ENCODE peak calls at places on chromosomes 3 and 15, in six cellular contexts. B, Q, K, Y, W and U are unnamed samples. For H3K4me1, the result is how much of the 10 kb centered on the place peaks cover.

GRCh38 chr3:159260049-159260662 is 458.3 kb downstream of the MFSD1 start:
- DNase-seq in K (no peak), Y (no peak), Q (peak), W (peak), B (peak), U (no peak)

GRCh38 chr15:55916666-55917409 is 76.6 kb downstream of the NEDD4 start:
- DNase-seq in K (no peak), Q (peak), Y (no peak), W (no peak), B (no peak), U (no peak)

GRCh38 chr3:17195192-17195611 is 310.4 kb downstream of the PLCL2 start:
- DNase-seq in B (no peak), Q (peak), K (no peak), Y (no peak), W (peak), U (no peak)

GRCh38 chr3:185400340-185400667 is 37.4 kb downstream of the MAP3K13 start:
- DNase-seq in K (no peak), Q (peak), B (no peak), Y (no peak), W (no peak), U (no peak)

GRCh38 chr3:45659661-45660566 is 29.3 kb upstream of the SACM1L start:
- DNase-seq in W (no peak), Y (peak), B (peak), Q (peak), K (peak), U (peak)

GRCh38 chr3:17431004-17431403 is 311.4 kb downstream of the TBC1D5 start:
- DNase-seq in B (peak), W (no peak), K (no peak), Q (peak), Y (no peak), U (no peak)

GRCh38 chr3:197499427-197499826 is 56.3 kb downstream of the BDH1 start:
- DNase-seq in Q (peak), Y (peak), W (no peak), B (peak), K (no peak), U (no peak)

GRCh38 chr3:58293516-58293915 is 12.5 kb upstream of the RPP14 start:
- DNase-seq in W (no peak), Y (no peak), Q (no peak), K (no peak), B (no peak), U (no peak)

GRCh38 chr15:78739996-78740903 is 71.0 kb downstream of the ADAMTS7 start:
- DNase-seq in Q (peak), B (no peak), W (peak), K (peak), Y (peak), U (peak)

GRCh38 chr15:85618956-85619491 is 175.7 kb downstream of the KLHL25 start:
- DNase-seq in Y (peak), W (peak), B (no peak), K (peak), Q (peak), U (peak)

GRCh38 chr3:128112406-128112968 is 11.1 kb downstream of the RUVBL1 start:
- DNase-seq in B (no peak), W (no peak), Y (peak), K (no peak), Q (peak), U (no peak)

GRCh38 chr3:55792010-55792409 is 304.9 kb upstream of the WNT5A start:
- DNase-seq in W (no peak), Q (no peak), Y (no peak), B (no peak), K (no peak), U (no peak)

GRCh38 chr3:50154476-50154839 is 666 bp upstream of the SEMA3F start:
- DNase-seq in B (peak), W (no peak), Y (no peak), K (no peak), Q (no peak), U (no peak)

GRCh38 chr3:182795383-182795782 is 2.1 kb downstream of the ATP11B start:
- DNase-seq in K (no peak), B (no peak), Q (peak), Y (no peak), W (no peak), U (no peak)

GRCh38 chr3:23865595-23866396 is 51.0 kb downstream of the NKIRAS1 start:
- DNase-seq in K (no peak), B (no peak), Y (no peak), Q (no peak), W (no peak), U (no peak)

GRCh38 chr3:120854908-120855526 is 53.0 kb upstream of the STXBP5L start:
- DNase-seq in Q (peak), Y (no peak), B (no peak), W (no peak), K (no peak), U (no peak)

GRCh38 chr3:47012342-47013230 is 33.1 kb downstream of the NBEAL2 start:
- DNase-seq in B (no peak), Y (no peak), K (peak), W (peak), Q (no peak), U (no peak)

GRCh38 chr3:30518201-30518864 is 88.1 kb upstream of the TGFBR2 start:
- DNase-seq in W (peak), B (peak), Q (no peak), Y (no peak), K (peak), U (peak)

GRCh38 chr3:159771865-159772611 is 216.6 kb upstream of the IL12A start:
- DNase-seq in Q (no peak), K (no peak), Y (no peak), W (no peak), B (no peak), U (no peak)

GRCh38 chr3:35665390-35666055 is 26.2 kb downstream of the ARPP21 start:
- DNase-seq in Y (no peak), Q (no peak), K (no peak), B (no peak), W (no peak), U (no peak)

GRCh38 chr3:169218314-169218983 is 445.1 kb downstream of the MECOM start:
- DNase-seq in K (no peak), W (peak), Y (no peak), Q (peak), B (no peak), U (peak)

GRCh38 chr15:31338879-31339557 is 12.4 kb downstream of the KLF13 start:
- DNase-seq in Y (peak), K (peak), B (peak), W (peak), Q (peak), U (peak)

GRCh38 chr3:149934524-149934923 is 36.2 kb downstream of the PFN2 start:
- DNase-seq in Q (peak), K (peak), Y (no peak), W (no peak), B (no peak), U (peak)

GRCh38 chr3:66101901-66102300 is 63.2 kb upstream of the MAGI1 start:
- DNase-seq in W (no peak), Y (no peak), K (no peak), B (no peak), Q (no peak), U (no peak)

GRCh38 chr3:11240496-11240895 is 31.7 kb upstream of the ATG7 start:
- DNase-seq in K (no peak), B (no peak), Q (no peak), W (no peak), Y (no peak), U (no peak)

GRCh38 chr3:170767576-170767941 is 102.4 kb downstream of the RPL22L1 start:
- DNase-seq in W (no peak), B (no peak), Q (no peak), K (no peak), Y (no peak), U (no peak)

GRCh38 chr15:78077053-78077859 is at the start of gene TBC1D2B:
- DNase-seq in K (peak), Y (peak), B (peak), Q (peak), W (peak), U (no peak)

GRCh38 chr3:106265704-106266103 is 396.9 kb upstream of the CBLB start:
- DNase-seq in Y (no peak), W (no peak), Q (no peak), K (no peak), B (no peak), U (no peak)

GRCh38 chr3:69161587-69162196 is 39.3 kb upstream of the LMOD3 start:
- DNase-seq in K (no peak), B (peak), Q (peak), W (no peak), Y (no peak), U (no peak)

GRCh38 chr3:11288786-11289637 is 16.8 kb downstream of the ATG7 start:
- DNase-seq in B (peak), Q (peak), K (no peak), Y (peak), W (no peak), U (no peak)

GRCh38 chr3:60010778-60011177 is 961.0 kb upstream of the CFAP20DC start:
- DNase-seq in K (no peak), Y (no peak), Q (no peak), W (no peak), B (no peak), U (no peak)

GRCh38 chr3:168096210-168096795 is 579 bp upstream of the GOLIM4 start:
- DNase-seq in B (peak), K (peak), W (peak), Q (peak), Y (peak), U (peak)

GRCh38 chr3:99562138-99562537 is 76.3 kb upstream of the COL8A1 start:
- DNase-seq in B (no peak), K (no peak), Q (peak), Y (no peak), W (no peak), U (no peak)

GRCh38 chr3:109994853-109995252 is 657.5 kb upstream of the DPPA4 start:
- DNase-seq in K (no peak), W (no peak), Q (no peak), B (no peak), Y (no peak), U (no peak)

GRCh38 chr15:58980351-58980939 is 7.0 kb upstream of the RNF111 start:
- DNase-seq in Q (peak), W (no peak), B (peak), Y (no peak), K (no peak), U (no peak)

GRCh38 chr3:133851266-133851906 is 44.3 kb downstream of the RAB6B start:
- DNase-seq in Y (no peak), Q (no peak), K (no peak), W (no peak), B (no peak), U (no peak)

GRCh38 chr3:107212709-107213664 is 164.3 kb upstream of the CCDC54 start:
- DNase-seq in B (no peak), W (no peak), Y (no peak), Q (no peak), K (no peak), U (no peak)

GRCh38 chr15:47283231-47283630 is 434.1 kb upstream of the SEMA6D start:
- DNase-seq in K (no peak), Y (no peak), W (no peak), Q (no peak), B (no peak), U (no peak)

DNA sequence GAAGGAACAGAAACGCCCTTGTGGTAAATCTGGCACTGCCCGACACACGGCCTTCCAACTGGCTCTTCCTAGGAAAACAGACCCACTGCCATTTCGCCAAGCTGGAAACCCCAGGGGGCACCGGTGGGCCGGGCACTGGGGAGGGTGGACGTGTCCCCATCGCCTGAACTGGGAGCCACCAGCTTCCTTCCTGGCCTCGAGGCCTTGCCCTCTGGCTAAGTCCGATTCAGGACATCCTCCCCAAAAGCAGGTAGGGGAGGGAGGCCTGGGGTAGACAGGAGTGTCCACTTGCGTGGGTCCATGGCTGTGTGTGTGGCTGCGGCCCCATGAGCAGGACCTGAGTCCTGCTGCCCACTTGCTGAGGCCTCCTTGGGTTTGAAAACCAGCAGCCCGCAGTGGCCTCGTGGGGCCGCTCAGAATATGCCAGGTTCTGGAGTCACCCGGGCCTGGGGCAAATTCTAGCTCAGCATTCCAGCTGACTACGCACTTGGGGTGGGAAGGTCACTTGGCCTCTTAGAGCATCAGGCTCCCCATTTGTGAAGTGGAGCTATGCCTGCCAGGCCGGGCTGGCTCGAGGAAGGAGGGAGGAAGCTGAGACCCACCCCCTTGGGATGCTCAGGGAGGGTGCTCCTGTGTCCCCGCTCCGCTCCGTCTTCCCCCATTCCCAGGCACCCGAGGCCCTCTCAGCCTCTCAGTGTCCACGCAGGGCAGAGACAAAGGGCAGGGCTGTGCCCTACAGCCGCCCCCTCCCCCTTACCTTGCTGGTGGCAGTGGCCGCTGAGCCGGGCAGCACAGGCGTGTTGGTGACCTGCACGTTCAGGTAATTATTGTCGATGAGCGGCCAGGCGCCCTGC is 37.5 kb downstream of the RGMA start:
- DNase-seq in B (no peak), K (no peak), Q (no peak), Y (no peak), W (no peak), U (no peak)
- H3K4me1 ChIP-seq in B (under half), K (under half), Q (under half), Y (under half), W (under half), U (under half)

GRCh38 chr3:195150194-195151118 is 120.5 kb downstream of the XXYLT1 start:
- DNase-seq in Q (peak), Y (peak), K (peak), W (peak), B (no peak), U (peak)
- H3K4me1 ChIP-seq in Q (under half), Y (half or more), K (under half), W (under half), B (under half), U (under half)

GRCh38 chr3:14885307-14885706 is 62.1 kb upstream of the NR2C2 start:
- DNase-seq in Q (no peak), W (no peak), B (no peak), Y (no peak), K (no peak), U (no peak)
- H3K4me1 ChIP-seq in Q (under half), W (under half), B (under half), Y (under half), K (under half), U (under half)

GRCh38 chr15:89822030-89822429 is 7.4 kb upstream of the ANPEP start:
- DNase-seq in K (no peak), W (no peak), Y (no peak), Q (peak), B (peak), U (no peak)

GRCh38 chr15:89822951-89823701 is 8.5 kb upstream of the ANPEP start:
- DNase-seq in B (no peak), Q (peak), W (no peak), Y (no peak), K (no peak), U (no peak)

GRCh38 chr15:89820651-89821611 is 6.3 kb upstream of the ANPEP start:
- DNase-seq in Y (no peak), Q (peak), W (no peak), K (no peak), B (peak), U (peak)

GRCh38 chr15:89823836-89824606 is 9.4 kb upstream of the ANPEP start:
- DNase-seq in W (no peak), Q (no peak), B (no peak), Y (no peak), K (no peak), U (no peak)

GRCh38 chr15:89822611-89822950 is 7.9 kb upstream of the ANPEP start:
- DNase-seq in B (no peak), K (no peak), Y (no peak), W (no peak), Q (no peak), U (no peak)
- H3K4me1 ChIP-seq in B (under half), K (under half), Y (under half), W (under half), Q (half or more), U (under half)